ENCODE peak calls at places on chromosomes 5 and 9, in four cellular contexts. V is fibroblast of pulmonary artery, L is HuH-7, W is psoas muscle. U is an unnamed sample.

GRCh38 chr9:136247551-136247916 is 1.9 kb upstream of the QSOX2 start:
- DNase-seq in V (no peak), L (no peak), W (no peak), U (no peak)

GRCh38 chr9:89426389-89426961 is 71.4 kb downstream of the SEMA4D start:
- DNase-seq in L (no peak), W (peak; percentile 21), V (no peak), U (no peak)

GRCh38 chr9:122126340-122127333 is 32.9 kb downstream of the NDUFA8 start:
- DNase-seq in L (no peak), V (peak; percentile 37), W (no peak), U (no peak)

GRCh38 chr5:181181650-181182565 is 23.1 kb downstream of the TRIM7 start:
- DNase-seq in V (peak; percentile 81), W (peak; percentile 80), L (no peak), U (peak; percentile 76)

GRCh38 chr5:138282918-138283742 is 8.7 kb upstream of the GFRA3 start:
- DNase-seq in L (peak; percentile 57), W (no peak), V (peak; percentile 80), U (no peak)

GRCh38 chr9:93090091-93090655 is 5.8 kb upstream of the CARD19 start:
- DNase-seq in V (no peak), L (no peak), W (no peak), U (no peak)

GRCh38 chr5:124724357-124725039 is 21.9 kb downstream of the ZNF608 start:
- DNase-seq in W (no peak), L (no peak), V (no peak), U (no peak)

GRCh38 chr5:11780641-11781345 is 123.5 kb downstream of the CTNND2 start:
- DNase-seq in V (no peak), W (no peak), L (no peak), U (no peak)

GRCh38 chr5:175328176-175328575 is 115.8 kb downstream of the DRD1 start:
- DNase-seq in V (no peak), L (no peak), W (no peak), U (no peak)

GRCh38 chr9:92140754-92141143 is 25.5 kb upstream of the SPTLC1 start:
- DNase-seq in V (no peak), L (no peak), W (no peak), U (no peak)

GRCh38 chr9:131276107-131276888 is at the start of gene FAM78A:
- DNase-seq in V (no peak), W (peak; percentile 76), L (peak; percentile 76), U (peak; percentile 74)

GRCh38 chr5:179295778-179296149 is 49.5 kb downstream of the ADAMTS2 start:
- DNase-seq in L (no peak), W (no peak), V (no peak), U (no peak)

GRCh38 chr9:81687521-81688261 is 1.7 kb downstream of the TLE1 start:
- DNase-seq in V (peak; percentile 27), W (peak; percentile 71), L (no peak), U (no peak)

GRCh38 chr5:120017523-120017922 is 388.2 kb downstream of the FAM170A start:
- DNase-seq in L (no peak), W (no peak), V (no peak), U (no peak)

GRCh38 chr5:133041910-133042309 is 9.9 kb upstream of the HSPA4 start:
- DNase-seq in L (no peak), W (no peak), V (peak; percentile 45), U (no peak)

GRCh38 chr9:90070056-90070455 is 465.2 kb downstream of the GADD45G start:
- DNase-seq in V (no peak), W (no peak), L (no peak), U (no peak)

GRCh38 chr5:169650701-169651331 is 13.7 kb downstream of the DOCK2 start:
- DNase-seq in W (no peak), V (peak; percentile 77), L (no peak), U (no peak)

GRCh38 chr5:139995929-139996328 is 47.2 kb downstream of the NRG2 start:
- DNase-seq in W (no peak), V (no peak), L (no peak), U (no peak)

GRCh38 chr5:117318528-117318927 is 743.9 kb upstream of the SEMA6A start:
- DNase-seq in V (no peak), L (no peak), W (no peak), U (no peak)

GRCh38 chr5:175868996-175869638 is 2.3 kb upstream of the CPLX2 start:
- DNase-seq in L (no peak), W (no peak), V (no peak), U (no peak)

GRCh38 chr5:176733586-176734262 is 76.6 kb upstream of the UNC5A start:
- DNase-seq in W (no peak), L (no peak), V (no peak), U (no peak)

GRCh38 chr9:126531035-126531571 is 82.6 kb upstream of the LMX1B start:
- DNase-seq in W (no peak), V (no peak), L (no peak), U (no peak)

GRCh38 chr9:124834586-124834985 is 18.7 kb upstream of the WDR38 start:
- DNase-seq in V (peak; percentile 27), W (no peak), L (no peak), U (no peak)

GRCh38 chr5:6752236-6752635 is 39.0 kb downstream of the TENT4A start:
- DNase-seq in W (no peak), L (no peak), V (no peak), U (no peak)

GRCh38 chr5:172089298-172090117 is 83.1 kb upstream of the FBXW11 start:
- DNase-seq in W (no peak), L (no peak), V (no peak), U (no peak)

GRCh38 chr9:6955251-6955921 is 197.6 kb downstream of the KDM4C start:
- DNase-seq in L (peak; percentile 27), V (peak; percentile 78), W (no peak), U (no peak)

GRCh38 chr5:133962801-133963476 is 5.5 kb downstream of the C5orf15 start:
- DNase-seq in W (no peak), V (peak; percentile 64), L (no peak), U (no peak)

U was measured in CD4-positive, CD25-positive, alpha-beta regulatory T cell.